ENCODE peak calls at places on chromosomes 6 and 20, in five cellular contexts. A is lung microvascular endothelial cell, F is BJ, T is brain microvascular endothelial cell, N is astrocyte. Z is an unnamed sample.

GRCh38 chr20:61127311-61128044 is 124.6 kb upstream of the CDH4 start:
- DNase-seq in F (peak; percentile 13), N (peak; percentile 88), T (peak; percentile 28), A (no peak), Z (no peak)

GRCh38 chr6:130598021-130598989 is 228.9 kb upstream of the SMLR1 start:
- DNase-seq in T (peak; percentile 53), N (peak; percentile 63), F (no peak), A (no peak), Z (no peak)

GRCh38 chr20:50215101-50215500 is 24.5 kb downstream of the CEBPB start:
- DNase-seq in F (no peak), T (no peak), A (no peak), N (peak; percentile 57), Z (no peak)

GRCh38 chr6:2792330-2792729 is 27.1 kb downstream of the WRNIP1 start:
- DNase-seq in F (no peak), A (peak; percentile 83), N (peak; percentile 31), T (peak; percentile 74), Z (no peak)

GRCh38 chr20:56440346-56441007 is 27.9 kb upstream of the RTF2 start:
- DNase-seq in A (no peak), T (no peak), N (peak; percentile 27), F (no peak), Z (no peak)

GRCh38 chr20:4740774-4741431 is 19.2 kb downstream of the PRND start:
- DNase-seq in N (no peak), F (no peak), T (peak; percentile 42), A (peak; percentile 46), Z (peak; percentile 81)

GRCh38 chr20:45378191-45378590 is at the start of gene TP53TG5:
- DNase-seq in N (no peak), T (no peak), A (no peak), F (no peak), Z (no peak)

GRCh38 chr6:13920584-13920983 is 4.2 kb upstream of the RNF182 start:
- DNase-seq in A (no peak), T (no peak), F (no peak), N (no peak), Z (no peak)

GRCh38 chr20:17669306-17669931 is 12.6 kb downstream of the RRBP1 start:
- DNase-seq in N (no peak), T (no peak), F (no peak), A (no peak), Z (no peak)

GRCh38 chr6:148140772-148141557 is 201.7 kb upstream of the SASH1 start:
- DNase-seq in T (peak; percentile 41), F (no peak), N (no peak), A (peak; percentile 16), Z (no peak)

GRCh38 chr6:150881911-150882481 is 16.5 kb downstream of the MTHFD1L start:
- DNase-seq in A (peak; percentile 98), F (peak; percentile 98), T (peak; percentile 99), N (peak; percentile 99), Z (no peak)